ENCODE peak calls at places on chromosomes 16 and 17, in five cellular contexts. J, N, V, F and O are unnamed samples.

GRCh38 chr16:30091474-30092372 is at the start of gene TBX6:
- DNase-seq in J (peak; percentile 88), N (peak; percentile 91), V (peak; percentile 94), F (peak; percentile 95), O (peak; percentile 71)

GRCh38 chr17:68365469-68365868 is 74.2 kb downstream of the ARSG start:
- DNase-seq in J (no peak), N (no peak), V (no peak), F (no peak), O (no peak)

GRCh38 chr16:10136916-10137315 is 45.3 kb downstream of the GRIN2A start:
- DNase-seq in J (no peak), N (no peak), V (no peak), F (no peak), O (no peak)

GRCh38 chr16:88957887-88958577 is 19.0 kb downstream of the CBFA2T3 start:
- DNase-seq in J (no peak), N (no peak), V (peak; percentile 41), F (no peak), O (no peak)

GRCh38 chr17:82236142-82236971 is 7.5 kb downstream of the SLC16A3 start:
- DNase-seq in J (peak; percentile 62), N (peak; percentile 75), V (peak; percentile 69), F (peak; percentile 83), O (no peak)

GRCh38 chr17:77318491-77319210 is 177.9 kb downstream of the SEC14L1 start:
- DNase-seq in J (no peak), N (no peak), V (no peak), F (peak; percentile 81), O (no peak)

GRCh38 chr16:56343661-56344517 is 81.5 kb downstream of the AMFR start:
- DNase-seq in J (no peak), N (no peak), V (no peak), F (no peak), O (no peak)

GRCh38 chr16:83513006-83513755 is 294.6 kb upstream of the HSBP1 start:
- DNase-seq in J (no peak), N (no peak), V (no peak), F (no peak), O (no peak)

GRCh38 chr17:6512552-6512951 is 43.8 kb downstream of the PITPNM3 start:
- DNase-seq in J (no peak), N (no peak), V (no peak), F (no peak), O (no peak)

GRCh38 chr17:2282297-2282873 is 21.2 kb downstream of the SMG6 start:
- DNase-seq in J (peak; percentile 35), N (peak; percentile 39), V (peak; percentile 61), F (no peak), O (peak; percentile 4)

GRCh38 chr17:57900991-57901743 is 51.3 kb upstream of the MRPS23 start:
- DNase-seq in J (peak; percentile 97), N (no peak), V (no peak), F (no peak), O (peak; percentile 94)

GRCh38 chr16:48393843-48394703 is 8.9 kb upstream of the SIAH1 start:
- DNase-seq in J (no peak), N (no peak), V (peak; percentile 37), F (peak; percentile 72), O (no peak)

GRCh38 chr16:58638148-58639036 is 8.8 kb upstream of the CNOT1 start:
- DNase-seq in J (no peak), N (no peak), V (no peak), F (peak; percentile 69), O (no peak)

GRCh38 chr16:28313587-28313986 is 21.3 kb downstream of the SBK1 start:
- DNase-seq in J (no peak), N (no peak), V (no peak), F (no peak), O (no peak)